ENCODE peak calls at places on chromosomes 4 and X, in eight cellular contexts. X, N, I, S, H, C, R and D are unnamed samples.

GRCh38 chrX:134396174-134396573 is 63.8 kb upstream of the HPRT1 start:
- DNase-seq in X (peak), N (no peak), I (no peak), S (no peak), H (peak), C (no peak), R (no peak), D (peak)

GRCh38 chrX:56813318-56813837 is 84.3 kb downstream of the NBDY start:
- DNase-seq in X (peak), N (no peak), I (no peak), S (no peak), H (peak), C (peak), R (peak), D (no peak)

GRCh38 chrX:154348646-154349358 is 25.6 kb downstream of the FLNA start:
- DNase-seq in X (no peak), N (peak), I (no peak), S (no peak), H (peak), C (no peak), R (no peak), D (no peak)

GRCh38 chrX:78573630-78574029 is 85.5 kb downstream of the RTL3 start:
- DNase-seq in X (no peak), N (no peak), I (no peak), S (no peak), H (no peak), C (no peak), R (no peak), D (no peak)

GRCh38 chr4:89283226-89283974 is 24.2 kb downstream of the GPRIN3 start:
- DNase-seq in X (peak), N (no peak), I (no peak), S (no peak), H (peak), C (no peak), R (peak), D (no peak)

GRCh38 chr4:8895295-8895694 is 23.7 kb upstream of the HMX1 start:
- DNase-seq in X (no peak), N (no peak), I (no peak), S (no peak), H (no peak), C (no peak), R (no peak), D (no peak)

GRCh38 chr4:26372076-26372475 is 51.3 kb downstream of the RBPJ start:
- DNase-seq in X (no peak), N (no peak), I (no peak), S (no peak), H (no peak), C (no peak), R (no peak), D (no peak)

GRCh38 chr4:31655328-31655727 is 935.2 kb downstream of the PCDH7 start:
- DNase-seq in X (peak), N (no peak), I (no peak), S (no peak), H (peak), C (no peak), R (no peak), D (no peak)

GRCh38 chr4:76275486-76276126 is 24.1 kb downstream of the FAM47E start:
- DNase-seq in X (no peak), N (no peak), I (no peak), S (no peak), H (no peak), C (no peak), R (no peak), D (no peak)

DNA sequence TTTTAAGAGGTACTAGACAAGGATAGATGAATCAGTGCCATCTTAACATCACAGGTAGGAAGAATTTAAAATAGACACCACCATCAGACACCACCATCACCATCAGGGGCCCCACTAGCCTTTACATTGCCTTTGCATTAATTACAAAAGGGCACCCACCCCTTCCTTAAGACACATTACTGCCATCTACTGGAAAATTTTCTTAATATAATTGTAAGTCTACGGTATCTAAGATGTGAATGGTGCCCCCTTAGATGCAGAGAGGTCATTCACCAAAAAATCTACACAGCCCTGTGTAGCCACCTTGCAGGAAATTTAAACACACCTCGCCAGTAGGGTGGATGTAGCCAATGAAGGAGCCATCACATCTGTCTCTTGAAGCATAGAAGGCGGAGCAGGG is 184.1 kb downstream of the MID1IP1 start:
- DNase-seq in X (peak), N (no peak), I (no peak), S (no peak), H (peak), C (no peak), R (peak), D (peak)
- TF ChIP-seq CTCF in X (peak), N (no peak), I (no peak), S (no peak), H (peak), C (peak), R (peak), D (no peak)

GRCh38 chr4:2910409-2910808 is 52.8 kb downstream of the NOP14 start:
- DNase-seq in X (no peak), N (no peak), I (no peak), S (no peak), H (no peak), C (no peak), R (no peak), D (no peak)
- TF ChIP-seq CTCF in X (peak), N (no peak), I (no peak), S (peak), H (peak), C (no peak), R (no peak), D (peak)

GRCh38 chr4:74942251-74942917 is 9.5 kb downstream of the PARM1 start:
- DNase-seq in X (peak), N (no peak), I (no peak), S (no peak), H (no peak), C (no peak), R (no peak), D (no peak)
- TF ChIP-seq CTCF in X (no peak), N (no peak), I (no peak), S (no peak), H (no peak), C (no peak), R (no peak), D (no peak)

GRCh38 chr4:43709443-43709842 is 739.2 kb downstream of the KCTD8 start:
- DNase-seq in X (no peak), N (no peak), I (no peak), S (no peak), H (no peak), C (no peak), R (no peak), D (no peak)
- TF ChIP-seq CTCF in X (peak), N (no peak), I (no peak), S (no peak), H (no peak), C (no peak), R (no peak), D (no peak)

GRCh38 chr4:153649572-153649991 is 34.5 kb upstream of the TLR2 start:
- DNase-seq in X (peak), N (no peak), I (no peak), S (no peak), H (no peak), C (no peak), R (peak), D (no peak)

GRCh38 chr4:153647975-153648374 is 36.1 kb upstream of the TLR2 start:
- DNase-seq in X (no peak), N (no peak), I (no peak), S (no peak), H (no peak), C (no peak), R (no peak), D (no peak)

GRCh38 chr4:153651961-153652784 is 31.9 kb upstream of the TLR2 start:
- DNase-seq in X (peak), N (no peak), I (no peak), S (no peak), H (no peak), C (no peak), R (no peak), D (no peak)

GRCh38 chr4:153655004-153655541 is 29.0 kb upstream of the TLR2 start:
- DNase-seq in X (no peak), N (no peak), I (no peak), S (no peak), H (no peak), C (no peak), R (no peak), D (no peak)

DNA sequence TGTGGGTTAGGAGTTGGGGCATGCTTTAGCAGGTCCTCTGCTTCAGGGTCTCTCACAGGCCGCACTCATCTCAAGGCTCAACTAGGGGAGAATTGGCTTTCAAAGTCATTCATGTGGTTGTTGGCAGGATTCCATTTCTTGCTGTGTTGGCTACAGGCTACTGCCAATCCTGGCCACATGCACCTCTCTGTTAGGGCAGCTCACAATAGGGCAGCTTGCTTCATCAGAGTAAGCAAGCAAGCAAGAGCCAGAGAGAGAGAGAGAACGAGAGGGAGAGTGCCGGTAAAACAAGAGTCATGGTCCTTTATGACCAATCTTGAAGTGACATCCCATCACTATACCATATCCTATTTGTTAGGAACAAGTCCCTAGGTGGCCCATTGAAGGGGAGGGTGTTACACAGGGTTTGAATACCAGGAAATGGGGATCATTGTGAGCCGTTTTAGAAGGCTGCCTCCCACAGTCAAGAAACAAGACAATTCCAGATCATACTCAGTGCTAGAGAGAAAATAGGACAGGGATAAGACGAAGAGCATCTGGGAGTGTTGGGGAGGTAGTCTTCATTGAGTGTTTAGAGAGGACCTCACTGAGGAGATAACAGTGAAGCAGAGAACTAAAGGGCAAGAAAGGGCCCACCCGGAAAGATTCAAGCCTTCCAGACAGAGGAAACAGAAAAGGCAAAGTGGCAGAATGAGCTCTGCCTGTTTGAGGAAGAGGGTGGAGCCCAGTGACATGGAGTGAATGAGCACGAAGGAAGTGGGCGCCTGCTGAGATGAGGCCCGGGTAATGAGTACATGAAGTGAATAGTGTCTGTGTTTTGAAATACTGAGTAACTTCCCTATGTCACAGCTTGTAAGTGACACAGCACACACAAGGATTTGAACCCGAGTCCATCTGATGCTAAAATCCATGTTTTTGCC is 32.8 kb upstream of the TLR2 start:
- DNase-seq in X (peak), N (no peak), I (no peak), S (no peak), H (no peak), C (peak), R (peak), D (no peak)
- TF ChIP-seq CTCF in X (no peak), N (no peak), I (no peak), S (no peak), H (no peak), C (no peak), R (no peak), D (no peak)

GRCh38 chr4:95439896-95440295 is 108.9 kb downstream of the UNC5C start:
- DNase-seq in X (no peak), N (no peak), I (no peak), S (no peak), H (no peak), C (no peak), R (no peak), D (no peak)
- TF ChIP-seq CTCF in X (no peak), N (no peak), I (no peak), S (no peak), H (no peak), C (no peak), R (no peak), D (no peak)

GRCh38 chr4:183098723-183099536 is at the start of gene WWC2:
- DNase-seq in X (peak), N (peak), I (peak), S (peak), H (peak), C (peak), R (peak), D (peak)
- TF ChIP-seq CTCF in X (no peak), N (peak), I (no peak), S (no peak), H (no peak), C (no peak), R (no peak), D (no peak)

GRCh38 chr4:185874516-185875230 is 62.7 kb upstream of the SORBS2 start:
- DNase-seq in X (peak), N (no peak), I (no peak), S (no peak), H (peak), C (no peak), R (no peak), D (no peak)
- TF ChIP-seq CTCF in X (no peak), N (no peak), I (no peak), S (no peak), H (no peak), C (no peak), R (no peak), D (no peak)

DNA sequence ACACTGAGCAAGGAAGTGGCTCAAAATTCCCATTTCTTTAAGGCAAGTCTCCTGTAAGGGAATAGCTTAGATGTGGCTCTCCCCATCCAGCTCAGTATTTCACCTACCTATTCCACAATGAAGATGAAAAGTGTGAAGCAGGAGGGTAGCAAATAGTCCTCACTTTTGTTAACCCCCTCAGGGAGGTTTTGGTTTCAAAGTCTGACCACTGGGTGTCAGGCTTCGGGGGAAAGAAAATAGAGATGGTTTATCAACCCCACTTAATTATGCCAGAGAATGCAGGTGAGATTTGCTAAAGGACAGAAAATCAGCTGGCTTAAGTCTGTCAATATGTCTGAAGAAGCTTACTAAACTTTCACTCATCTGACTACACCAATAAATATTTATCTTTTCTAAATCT is 69.5 kb downstream of the DHX15 start:
- DNase-seq in X (no peak), N (no peak), I (no peak), S (no peak), H (no peak), C (no peak), R (no peak), D (peak)
- TF ChIP-seq CTCF in X (peak), N (no peak), I (no peak), S (peak), H (peak), C (no peak), R (no peak), D (no peak)

GRCh38 chr4:92735025-92735665 is 431.4 kb downstream of the GRID2 start:
- DNase-seq in X (no peak), N (no peak), I (no peak), S (no peak), H (no peak), C (no peak), R (no peak), D (no peak)
- TF ChIP-seq CTCF in X (no peak), N (no peak), I (no peak), S (peak), H (no peak), C (no peak), R (no peak), D (no peak)